ENCODE peak calls at places on chromosomes 6 and 20, in seven cellular contexts. One of them, this sample, is unnamed.

GRCh38 chr6:136975089-136975715 is 53.1 kb downstream of the SLC35D3 start:
- DNase-seq in IMR-90: no peak
- DNase-seq in tibial nerve: no peak
- DNase-seq in esophagus squamous epithelium: no peak
- DNase-seq in esophagus muscularis mucosa: peak
- DNase-seq in upper lobe of left lung: no peak
- DNase-seq in stomach: no peak
- DNase-seq in this sample: no peak

GRCh38 chr6:3913077-3913957 is 64.1 kb downstream of the FAM50B start:
- DNase-seq in stomach: peak
- DNase-seq in esophagus squamous epithelium: no peak
- DNase-seq in esophagus muscularis mucosa: no peak
- DNase-seq in tibial nerve: peak
- DNase-seq in IMR-90: peak
- DNase-seq in upper lobe of left lung: no peak
- DNase-seq in this sample: peak

GRCh38 chr20:50995506-50995905 is 27.4 kb downstream of the KCNG1 start:
- DNase-seq in esophagus muscularis mucosa: no peak
- DNase-seq in upper lobe of left lung: no peak
- DNase-seq in esophagus squamous epithelium: no peak
- DNase-seq in IMR-90: peak
- DNase-seq in stomach: no peak
- DNase-seq in tibial nerve: no peak
- DNase-seq in this sample: no peak

GRCh38 chr6:113824411-113824810 is 32.7 kb upstream of the MARCKS start:
- DNase-seq in esophagus muscularis mucosa: no peak
- DNase-seq in stomach: no peak
- DNase-seq in tibial nerve: no peak
- DNase-seq in upper lobe of left lung: no peak
- DNase-seq in esophagus squamous epithelium: no peak
- DNase-seq in IMR-90: peak
- DNase-seq in this sample: no peak

GRCh38 chr6:41049955-41050354 is 3.0 kb upstream of the APOBEC2 start:
- DNase-seq in IMR-90: no peak
- DNase-seq in stomach: no peak
- DNase-seq in esophagus muscularis mucosa: no peak
- DNase-seq in upper lobe of left lung: no peak
- DNase-seq in esophagus squamous epithelium: no peak
- DNase-seq in tibial nerve: no peak
- DNase-seq in this sample: no peak

GRCh38 chr20:62733891-62734290 is 25.3 kb downstream of the NTSR1 start:
- DNase-seq in stomach: no peak
- DNase-seq in upper lobe of left lung: no peak
- DNase-seq in esophagus muscularis mucosa: no peak
- DNase-seq in esophagus squamous epithelium: no peak
- DNase-seq in IMR-90: no peak
- DNase-seq in tibial nerve: no peak
- DNase-seq in this sample: no peak

GRCh38 chr6:159117031-159117430 is 52.2 kb upstream of the FNDC1 start:
- DNase-seq in upper lobe of left lung: no peak
- DNase-seq in tibial nerve: no peak
- DNase-seq in esophagus muscularis mucosa: no peak
- DNase-seq in IMR-90: peak
- DNase-seq in stomach: no peak
- DNase-seq in esophagus squamous epithelium: no peak
- DNase-seq in this sample: no peak

GRCh38 chr6:154462425-154462824 is 48.1 kb downstream of the CNKSR3 start:
- DNase-seq in upper lobe of left lung: no peak
- DNase-seq in stomach: no peak
- DNase-seq in tibial nerve: no peak
- DNase-seq in esophagus muscularis mucosa: no peak
- DNase-seq in esophagus squamous epithelium: no peak
- DNase-seq in IMR-90: no peak
- DNase-seq in this sample: no peak

GRCh38 chr6:36364669-36365479 is 22.6 kb downstream of the ETV7 start:
- DNase-seq in IMR-90: peak
- DNase-seq in upper lobe of left lung: no peak
- DNase-seq in esophagus squamous epithelium: no peak
- DNase-seq in esophagus muscularis mucosa: no peak
- DNase-seq in stomach: peak
- DNase-seq in tibial nerve: no peak
- DNase-seq in this sample: no peak

GRCh38 chr6:40538556-40538955 is 48.6 kb downstream of the LRFN2 start:
- DNase-seq in upper lobe of left lung: no peak
- DNase-seq in stomach: no peak
- DNase-seq in esophagus squamous epithelium: no peak
- DNase-seq in IMR-90: no peak
- DNase-seq in esophagus muscularis mucosa: no peak
- DNase-seq in tibial nerve: no peak
- DNase-seq in this sample: no peak

GRCh38 chr6:1104988-1105670 is 206.8 kb upstream of the FOXQ1 start:
- DNase-seq in IMR-90: no peak
- DNase-seq in stomach: no peak
- DNase-seq in esophagus muscularis mucosa: no peak
- DNase-seq in tibial nerve: no peak
- DNase-seq in upper lobe of left lung: no peak
- DNase-seq in esophagus squamous epithelium: no peak
- DNase-seq in this sample: no peak

GRCh38 chr6:109958626-109959025 is 19.5 kb upstream of the GPR6 start:
- DNase-seq in IMR-90: no peak
- DNase-seq in esophagus muscularis mucosa: no peak
- DNase-seq in tibial nerve: no peak
- DNase-seq in upper lobe of left lung: no peak
- DNase-seq in stomach: no peak
- DNase-seq in esophagus squamous epithelium: no peak
- DNase-seq in this sample: no peak

GRCh38 chr20:52529856-52530255 is 338.3 kb upstream of the ZFP64 start:
- DNase-seq in esophagus muscularis mucosa: no peak
- DNase-seq in upper lobe of left lung: no peak
- DNase-seq in tibial nerve: no peak
- DNase-seq in IMR-90: peak
- DNase-seq in stomach: no peak
- DNase-seq in esophagus squamous epithelium: no peak
- DNase-seq in this sample: no peak

GRCh38 chr6:45222380-45222779 is 105.8 kb upstream of the RUNX2 start:
- DNase-seq in upper lobe of left lung: no peak
- DNase-seq in stomach: no peak
- DNase-seq in IMR-90: no peak
- DNase-seq in tibial nerve: no peak
- DNase-seq in esophagus muscularis mucosa: no peak
- DNase-seq in esophagus squamous epithelium: no peak
- DNase-seq in this sample: no peak

GRCh38 chr20:9228774-9229450 is 160.0 kb downstream of the PLCB4 start:
- DNase-seq in upper lobe of left lung: no peak
- DNase-seq in IMR-90: no peak
- DNase-seq in esophagus muscularis mucosa: no peak
- DNase-seq in esophagus squamous epithelium: no peak
- DNase-seq in stomach: no peak
- DNase-seq in tibial nerve: no peak
- DNase-seq in this sample: no peak

GRCh38 chr6:110563711-110564110 is 87.3 kb upstream of the SLC22A16 start:
- DNase-seq in tibial nerve: no peak
- DNase-seq in esophagus muscularis mucosa: no peak
- DNase-seq in IMR-90: no peak
- DNase-seq in upper lobe of left lung: no peak
- DNase-seq in esophagus squamous epithelium: no peak
- DNase-seq in stomach: no peak
- DNase-seq in this sample: no peak

GRCh38 chr6:123965894-123966293 is 162.2 kb downstream of the NKAIN2 start:
- DNase-seq in stomach: no peak
- DNase-seq in esophagus muscularis mucosa: no peak
- DNase-seq in esophagus squamous epithelium: no peak
- DNase-seq in upper lobe of left lung: no peak
- DNase-seq in tibial nerve: no peak
- DNase-seq in IMR-90: peak
- DNase-seq in this sample: peak

GRCh38 chr6:134174790-134175531 is 122.5 kb upstream of the SLC2A12 start:
- DNase-seq in IMR-90: peak
- DNase-seq in stomach: peak
- DNase-seq in esophagus muscularis mucosa: peak
- DNase-seq in esophagus squamous epithelium: peak
- DNase-seq in upper lobe of left lung: peak
- DNase-seq in tibial nerve: peak
- DNase-seq in this sample: peak

GRCh38 chr6:47633141-47633540 is 65.2 kb upstream of the ADGRF4 start:
- DNase-seq in upper lobe of left lung: no peak
- DNase-seq in esophagus squamous epithelium: no peak
- DNase-seq in tibial nerve: no peak
- DNase-seq in esophagus muscularis mucosa: no peak
- DNase-seq in stomach: no peak
- DNase-seq in IMR-90: no peak
- DNase-seq in this sample: no peak

GRCh38 chr6:86516087-86516486 is 421.2 kb upstream of the HTR1E start:
- DNase-seq in esophagus squamous epithelium: no peak
- DNase-seq in esophagus muscularis mucosa: no peak
- DNase-seq in IMR-90: no peak
- DNase-seq in upper lobe of left lung: no peak
- DNase-seq in stomach: no peak
- DNase-seq in tibial nerve: no peak
- DNase-seq in this sample: no peak

GRCh38 chr6:67328269-67328668 is 1306.8 kb upstream of the ADGRB3 start:
- DNase-seq in upper lobe of left lung: no peak
- DNase-seq in stomach: no peak
- DNase-seq in IMR-90: no peak
- DNase-seq in esophagus squamous epithelium: no peak
- DNase-seq in esophagus muscularis mucosa: no peak
- DNase-seq in tibial nerve: no peak
- DNase-seq in this sample: no peak
- TF ChIP-seq POLR2A in upper lobe of left lung: no peak
- TF ChIP-seq POLR2A in stomach: no peak
- TF ChIP-seq POLR2A in IMR-90: no peak
- TF ChIP-seq POLR2A in esophagus squamous epithelium: no peak
- TF ChIP-seq POLR2A in esophagus muscularis mucosa: no peak
- TF ChIP-seq POLR2A in tibial nerve: no peak
- TF ChIP-seq POLR2A in this sample: no peak

GRCh38 chr20:25006431-25007167 is 14.0 kb upstream of the APMAP start:
- DNase-seq in tibial nerve: no peak
- DNase-seq in upper lobe of left lung: no peak
- DNase-seq in stomach: no peak
- DNase-seq in esophagus muscularis mucosa: no peak
- DNase-seq in esophagus squamous epithelium: no peak
- DNase-seq in IMR-90: no peak
- DNase-seq in this sample: no peak
- TF ChIP-seq POLR2A in tibial nerve: no peak
- TF ChIP-seq POLR2A in upper lobe of left lung: no peak
- TF ChIP-seq POLR2A in stomach: no peak
- TF ChIP-seq POLR2A in esophagus muscularis mucosa: no peak
- TF ChIP-seq POLR2A in esophagus squamous epithelium: no peak
- TF ChIP-seq POLR2A in IMR-90: no peak
- TF ChIP-seq POLR2A in this sample: no peak

GRCh38 chr6:111794300-111794699 is 79.0 kb downstream of the FYN start:
- DNase-seq in esophagus squamous epithelium: no peak
- DNase-seq in stomach: no peak
- DNase-seq in IMR-90: no peak
- DNase-seq in tibial nerve: no peak
- DNase-seq in upper lobe of left lung: peak
- DNase-seq in esophagus muscularis mucosa: no peak
- DNase-seq in this sample: no peak

GRCh38 chr6:111794716-111795452 is 78.4 kb downstream of the FYN start:
- DNase-seq in upper lobe of left lung: no peak
- DNase-seq in stomach: no peak
- DNase-seq in tibial nerve: no peak
- DNase-seq in esophagus muscularis mucosa: no peak
- DNase-seq in esophagus squamous epithelium: no peak
- DNase-seq in IMR-90: no peak
- DNase-seq in this sample: no peak

GRCh38 chr6:111792241-111792640 is 81.0 kb downstream of the FYN start:
- DNase-seq in tibial nerve: no peak
- DNase-seq in esophagus squamous epithelium: no peak
- DNase-seq in upper lobe of left lung: no peak
- DNase-seq in stomach: no peak
- DNase-seq in IMR-90: no peak
- DNase-seq in esophagus muscularis mucosa: no peak
- DNase-seq in this sample: peak

GRCh38 chr6:111792914-111793700 is 80.1 kb downstream of the FYN start:
- DNase-seq in esophagus squamous epithelium: no peak
- DNase-seq in upper lobe of left lung: no peak
- DNase-seq in IMR-90: no peak
- DNase-seq in tibial nerve: no peak
- DNase-seq in stomach: no peak
- DNase-seq in esophagus muscularis mucosa: no peak
- DNase-seq in this sample: no peak

DNA sequence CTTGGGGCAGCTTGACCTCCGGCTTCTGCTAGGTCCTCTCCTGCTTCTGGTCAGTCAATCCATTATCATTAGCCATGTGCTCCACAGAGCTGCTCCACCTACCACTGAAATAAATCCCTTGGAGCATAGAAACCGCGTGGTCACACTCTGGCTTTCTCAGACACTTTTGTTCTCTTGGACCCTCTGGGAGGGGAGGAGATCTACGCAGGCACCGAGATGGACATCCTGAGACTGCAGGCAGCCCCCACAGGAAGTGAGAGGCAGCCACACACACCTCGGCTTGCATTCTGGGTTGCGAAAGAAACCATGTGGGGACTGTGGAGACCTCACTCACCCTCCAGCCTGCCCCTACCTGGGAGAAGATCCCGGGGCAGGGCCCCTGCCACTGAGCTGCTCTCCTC is 79.5 kb downstream of the FYN start:
- DNase-seq in esophagus muscularis mucosa: no peak
- DNase-seq in tibial nerve: no peak
- DNase-seq in esophagus squamous epithelium: no peak
- DNase-seq in stomach: peak
- DNase-seq in upper lobe of left lung: peak
- DNase-seq in IMR-90: no peak
- DNase-seq in this sample: no peak
- TF ChIP-seq POLR2A in esophagus muscularis mucosa: no peak
- TF ChIP-seq POLR2A in tibial nerve: no peak
- TF ChIP-seq POLR2A in esophagus squamous epithelium: no peak
- TF ChIP-seq POLR2A in stomach: no peak
- TF ChIP-seq POLR2A in upper lobe of left lung: peak
- TF ChIP-seq POLR2A in IMR-90: no peak
- TF ChIP-seq POLR2A in this sample: no peak

DNA sequence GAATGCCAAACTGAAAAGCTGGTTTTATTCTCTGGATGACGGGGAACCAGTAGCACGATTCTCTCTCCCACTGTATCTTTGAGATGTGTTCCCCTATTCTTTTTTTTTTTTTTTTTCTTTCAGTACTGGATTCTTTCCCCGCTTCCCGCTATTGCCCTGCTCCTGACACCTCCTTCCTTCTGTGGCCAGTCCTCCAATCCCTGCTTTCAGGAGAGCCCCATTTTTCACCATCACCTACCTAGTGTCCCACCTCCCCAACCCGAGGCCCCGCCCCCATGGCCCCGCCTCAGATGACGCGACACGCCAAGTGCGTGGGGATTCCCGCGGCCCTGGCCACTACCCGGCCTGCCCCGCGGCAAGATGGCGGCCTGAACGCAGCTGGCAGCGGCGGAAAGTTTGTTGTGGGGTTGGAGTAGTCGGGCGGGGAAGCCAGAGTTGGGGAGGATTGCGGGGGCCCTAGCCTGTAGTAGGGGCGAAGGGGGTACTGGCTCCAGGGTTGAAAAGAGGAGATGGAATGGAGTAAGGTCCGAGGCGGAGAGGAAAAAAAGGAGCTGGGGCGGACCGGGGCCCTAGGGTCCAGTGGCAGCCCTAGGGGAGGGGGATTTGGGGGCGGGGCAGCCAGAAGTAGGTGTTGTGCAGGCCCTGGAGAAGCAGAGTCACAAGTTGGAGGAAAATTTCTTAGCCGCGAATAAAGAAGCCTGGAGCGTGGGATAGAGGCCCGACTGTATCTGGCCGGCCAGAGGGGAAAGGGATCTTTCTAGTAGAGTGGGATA is at the start of gene TJAP1:
- DNase-seq in stomach: peak
- DNase-seq in upper lobe of left lung: peak
- DNase-seq in esophagus squamous epithelium: peak
- DNase-seq in IMR-90: peak
- DNase-seq in esophagus muscularis mucosa: peak
- DNase-seq in tibial nerve: peak
- DNase-seq in this sample: peak
- TF ChIP-seq POLR2A in stomach: no peak
- TF ChIP-seq POLR2A in upper lobe of left lung: peak
- TF ChIP-seq POLR2A in esophagus squamous epithelium: peak
- TF ChIP-seq POLR2A in IMR-90: peak
- TF ChIP-seq POLR2A in esophagus muscularis mucosa: peak
- TF ChIP-seq POLR2A in tibial nerve: peak
- TF ChIP-seq POLR2A in this sample: peak

This sample was measured in erythroblast.